ENCODE peak calls at places on chromosome 10, in seven cellular contexts. C is bronchial epithelial cell; K is HCEC 1CT; N is central memory CD4-positive, alpha-beta T cell; Q is GM03348; F is stimulated activated CD4-positive, alpha-beta T cell treated with anti-CD3 and anti-CD28 coated beads, Interleukin-4, amount 100 ng/mL, for 48 hours; R is fibroblast of pulmonary artery. V is an unnamed sample.
A peak's percentile ranks its signal among the peaks of the same experiment; 100 is the strongest.

GRCh38 chr10:129850790-129851189 is 113.3 kb downstream of the EBF3 start:
- DNase-seq in F (no peak), N (no peak), Q (no peak), C (no peak), K (no peak), R (no peak), V (no peak)

GRCh38 chr10:79446451-79447020 is 1.1 kb upstream of the ZCCHC24 start:
- DNase-seq in N (no peak), Q (peak; percentile 49), C (no peak), R (peak; percentile 45), K (no peak), F (no peak), V (no peak)

GRCh38 chr10:114694735-114695134 is 36.7 kb upstream of the ABLIM1 start:
- DNase-seq in C (no peak), N (no peak), Q (peak; percentile 30), K (peak; percentile 8), F (peak; percentile 13), R (peak; percentile 41), V (no peak)

GRCh38 chr10:130138479-130138866 is 2.3 kb downstream of the GLRX3 start:
- DNase-seq in R (peak; percentile 40), F (peak; percentile 15), N (no peak), Q (peak; percentile 40), K (peak; percentile 48), C (peak; percentile 100), V (peak; percentile 97)

GRCh38 chr10:4066581-4067403 is 281.8 kb upstream of the KLF6 start:
- DNase-seq in C (no peak), N (no peak), F (no peak), R (no peak), Q (no peak), K (no peak), V (no peak)

GRCh38 chr10:95792874-95793285 is 36.9 kb downstream of the ENTPD1 start:
- DNase-seq in R (peak; percentile 98), Q (peak; percentile 15), C (no peak), K (no peak), N (no peak), F (no peak), V (no peak)

GRCh38 chr10:119834188-119834587 is 38.5 kb downstream of the MCMBP start:
- DNase-seq in F (peak; percentile 7), R (no peak), Q (no peak), K (no peak), N (no peak), C (peak; percentile 25), V (no peak)

GRCh38 chr10:29917311-29917710 is 142.1 kb downstream of the JCAD start:
- DNase-seq in N (no peak), F (no peak), Q (no peak), C (no peak), K (no peak), R (peak; percentile 21), V (no peak)

GRCh38 chr10:84184517-84184916 is 9.8 kb upstream of the CDHR1 start:
- DNase-seq in Q (no peak), N (no peak), K (no peak), R (no peak), C (peak; percentile 21), F (no peak), V (peak; percentile 23)

GRCh38 chr10:844552-844951 is 87.0 kb downstream of the LARP4B start:
- DNase-seq in K (no peak), N (no peak), R (peak; percentile 18), F (no peak), C (no peak), Q (peak; percentile 47), V (no peak)

GRCh38 chr10:86586516-86586915 is 64.9 kb upstream of the WAPL start:
- DNase-seq in R (no peak), N (no peak), C (no peak), Q (no peak), K (no peak), F (no peak), V (no peak)

GRCh38 chr10:93039721-93040120 is 20.9 kb upstream of the CYP26C1 start:
- DNase-seq in Q (peak; percentile 72), K (peak; percentile 47), R (peak; percentile 57), F (no peak), C (peak; percentile 42), N (no peak), V (no peak)

GRCh38 chr10:132387723-132388210 is 9.2 kb upstream of the PWWP2B start:
- DNase-seq in R (peak; percentile 42), F (peak; percentile 62), Q (peak; percentile 95), N (peak; percentile 69), C (no peak), K (no peak), V (no peak)

GRCh38 chr10:59865101-59865500 is 41.3 kb downstream of the CCDC6 start:
- DNase-seq in R (peak; percentile 33), N (peak; percentile 10), Q (peak; percentile 11), K (peak; percentile 13), C (peak; percentile 84), F (no peak), V (no peak)

GRCh38 chr10:61822781-61823230 is 78.7 kb upstream of the ARID5B start:
- DNase-seq in F (no peak), K (no peak), C (no peak), N (no peak), R (no peak), Q (peak; percentile 7), V (no peak)

GRCh38 chr10:26217396-26218105 is 977 bp downstream of the GAD2 start:
- DNase-seq in N (no peak), C (no peak), Q (peak; percentile 18), R (no peak), K (no peak), F (no peak), V (peak; percentile 2)

GRCh38 chr10:71735709-71736569 is 16.4 kb upstream of the C10orf105 start:
- DNase-seq in N (peak; percentile 68), F (no peak), Q (no peak), C (no peak), K (no peak), R (no peak), V (no peak)

GRCh38 chr10:84825330-84825729 is 496.9 kb downstream of the CCSER2 start:
- DNase-seq in N (no peak), R (peak; percentile 10), F (no peak), K (no peak), Q (peak; percentile 66), C (peak; percentile 46), V (no peak)

GRCh38 chr10:59887972-59888640 is 18.2 kb downstream of the CCDC6 start:
- DNase-seq in R (no peak), Q (no peak), K (no peak), C (no peak), F (no peak), N (no peak), V (no peak)

GRCh38 chr10:32197423-32197822 is 141.2 kb upstream of the KIF5B start:
- DNase-seq in K (no peak), Q (no peak), C (no peak), N (no peak), R (no peak), F (no peak), V (no peak)